ENCODE peak calls at places on chromosomes 16 and 17, in five cellular contexts. T is neural progenitor cell; A is RKO; F is CD8-positive, alpha-beta memory T cell; B is fibroblast of mammary gland. W is an unnamed sample.

GRCh38 chr17:55395803-55396505 is 25.7 kb downstream of the MMD start:
- DNase-seq in T (no peak), A (no peak), F (no peak), B (no peak), W (no peak)

GRCh38 chr17:67602974-67603373 is 114.8 kb upstream of the NOL11 start:
- DNase-seq in T (peak), A (peak), F (peak), B (peak), W (peak)

GRCh38 chr17:36657763-36658490 is 56.5 kb downstream of the MRM1 start:
- DNase-seq in T (peak), A (no peak), F (no peak), B (no peak), W (no peak)

GRCh38 chr16:81238296-81239011 is at the start of gene BCO1:
- DNase-seq in T (peak), A (no peak), F (no peak), B (peak), W (peak)

GRCh38 chr16:64718481-64718880 is 403.4 kb downstream of the CDH11 start:
- DNase-seq in T (no peak), A (no peak), F (no peak), B (no peak), W (no peak)

GRCh38 chr17:73695035-73695738 is 50.9 kb upstream of the SDK2 start:
- DNase-seq in T (no peak), A (no peak), F (no peak), B (no peak), W (no peak)

GRCh38 chr16:11251525-11252481 is 4.2 kb downstream of the SOCS1 start:
- DNase-seq in T (no peak), A (no peak), F (peak), B (peak), W (peak)

GRCh38 chr17:29143894-29144293 is 36.3 kb downstream of the MYO18A start:
- DNase-seq in T (peak), A (peak), F (no peak), B (no peak), W (peak)

GRCh38 chr17:13671771-13672170 is 70.0 kb upstream of the HS3ST3A1 start:
- DNase-seq in T (peak), A (no peak), F (no peak), B (peak), W (no peak)

GRCh38 chr16:1909661-1910231 is 8.5 kb downstream of the HS3ST6 start:
- DNase-seq in T (peak), A (no peak), F (no peak), B (no peak), W (peak)

GRCh38 chr17:70655179-70655578 is 485.8 kb downstream of the KCNJ2 start:
- DNase-seq in T (no peak), A (no peak), F (no peak), B (no peak), W (no peak)

GRCh38 chr16:74951206-74951605 is 33.7 kb downstream of the WDR59 start:
- DNase-seq in T (no peak), A (no peak), F (no peak), B (no peak), W (no peak)

GRCh38 chr17:72038427-72038826 is 82.4 kb upstream of the SOX9 start:
- DNase-seq in T (no peak), A (no peak), F (no peak), B (no peak), W (no peak)

GRCh38 chr17:61322316-61323014 is 77.2 kb upstream of the TBX2 start:
- DNase-seq in T (no peak), A (no peak), F (no peak), B (no peak), W (no peak)

GRCh38 chr17:39219647-39220154 is 6.0 kb downstream of the STAC2 start:
- DNase-seq in T (no peak), A (no peak), F (no peak), B (no peak), W (no peak)

GRCh38 chr17:63490321-63490720 is 13.5 kb downstream of the ACE start:
- DNase-seq in T (peak), A (no peak), F (no peak), B (no peak), W (no peak)

GRCh38 chr16:56788435-56788834 is 58.5 kb downstream of the NUP93 start:
- DNase-seq in T (no peak), A (no peak), F (no peak), B (no peak), W (no peak)

GRCh38 chr17:57045868-57046671 is 39.0 kb upstream of the AKAP1 start:
- DNase-seq in T (no peak), A (no peak), F (peak), B (no peak), W (no peak)

GRCh38 chr17:2892305-2892971 is 96.2 kb downstream of the RAP1GAP2 start:
- DNase-seq in T (no peak), A (peak), F (no peak), B (peak), W (peak)

GRCh38 chr17:70022175-70022574 is 52.9 kb upstream of the KCNJ16 start:
- DNase-seq in T (no peak), A (no peak), F (no peak), B (no peak), W (no peak)

GRCh38 chr16:88977028-88977844 is at the start of gene CBFA2T3:
- DNase-seq in T (no peak), A (no peak), F (no peak), B (no peak), W (no peak)

GRCh38 chr17:39229274-39229913 is 3.6 kb upstream of the STAC2 start:
- DNase-seq in T (no peak), A (peak), F (no peak), B (peak), W (no peak)

GRCh38 chr17:74842599-74843351 is 16.9 kb downstream of the GRIN2C start:
- DNase-seq in T (peak), A (no peak), F (no peak), B (peak), W (peak)

GRCh38 chr17:77373298-77374169 is 232.8 kb downstream of the SEC14L1 start:
- DNase-seq in T (peak), A (no peak), F (peak), B (no peak), W (no peak)

GRCh38 chr17:27398691-27399090 is 57.6 kb upstream of the KSR1 start:
- DNase-seq in T (no peak), A (no peak), F (no peak), B (no peak), W (no peak)

GRCh38 chr17:30219833-30220232 is 15.7 kb downstream of the SLC6A4 start:
- DNase-seq in T (no peak), A (no peak), F (no peak), B (no peak), W (peak)

GRCh38 chr16:17476414-17477259 is 5.9 kb upstream of the XYLT1 start:
- DNase-seq in T (peak), A (peak), F (peak), B (peak), W (peak)

GRCh38 chr17:58119491-58119890 is 28.7 kb upstream of the OR4D1 start:
- DNase-seq in T (no peak), A (no peak), F (no peak), B (no peak), W (no peak)

GRCh38 chr17:21842332-21843317 is 150.3 kb downstream of the KCNJ18 start:
- DNase-seq in T (no peak), A (no peak), F (no peak), B (no peak), W (no peak)

GRCh38 chr17:44345497-44346026 is 460 bp downstream of the GRN start:
- DNase-seq in T (peak), A (peak), F (peak), B (peak), W (peak)

GRCh38 chr17:77722366-77722765 is 236.1 kb upstream of the TNRC6C start:
- DNase-seq in T (no peak), A (no peak), F (no peak), B (no peak), W (no peak)

GRCh38 chr16:30382398-30383015 is at the start of gene SEPTIN1:
- DNase-seq in T (no peak), A (no peak), F (peak), B (no peak), W (peak)

GRCh38 chr16:67803894-67804293 is 2.5 kb downstream of the RANBP10 start:
- DNase-seq in T (no peak), A (no peak), F (no peak), B (no peak), W (no peak)

GRCh38 chr16:1066584-1067172 is 5.9 kb upstream of the SSTR5 start:
- DNase-seq in T (no peak), A (no peak), F (no peak), B (no peak), W (no peak)

W was measured in small intestine.